ENCODE peak calls at places on chromosomes 1 and 21, in nine cellular contexts. F is lung microvascular endothelial cell; P is NB4; T is HT1080; X is LoVo; S is right atrium auricular region; Y is H54; U is stimulated activated CD8-positive, alpha-beta memory T cell treated with anti-CD3 and anti-CD28 coated beads, Interleukin-2, amount 100 ng/mL, for 1 hour; J is AG10803. E is an unnamed sample.

GRCh38 chr1:938088-938683 is 14.5 kb downstream of the SAMD11 start:
- DNase-seq in F (peak), P (no peak), T (peak), X (no peak), S (no peak), Y (peak), U (no peak), J (no peak), E (no peak)

GRCh38 chr1:169031566-169032224 is 74.8 kb upstream of the ATP1B1 start:
- DNase-seq in F (no peak), P (no peak), T (no peak), X (no peak), S (no peak), Y (no peak), U (no peak), J (no peak), E (no peak)

GRCh38 chr21:37367301-37367757 is 756 bp downstream of the DYRK1A start:
- DNase-seq in F (no peak), P (no peak), T (no peak), X (no peak), S (no peak), Y (no peak), U (no peak), J (no peak), E (no peak)

GRCh38 chr1:57637155-57637554 is 213.3 kb upstream of the DAB1 start:
- DNase-seq in F (no peak), P (no peak), T (peak), X (no peak), S (no peak), Y (no peak), U (no peak), J (peak), E (no peak)

GRCh38 chr1:95451904-95452303 is 217.9 kb downstream of the RWDD3 start:
- DNase-seq in F (no peak), P (no peak), T (no peak), X (no peak), S (no peak), Y (no peak), U (no peak), J (no peak), E (no peak)

GRCh38 chr21:45299864-45300785 is 12.4 kb upstream of the POFUT2 start:
- DNase-seq in F (peak), P (no peak), T (no peak), X (no peak), S (no peak), Y (no peak), U (no peak), J (peak), E (no peak)

GRCh38 chr1:26285366-26286063 is 5.6 kb downstream of the SH3BGRL3 start:
- DNase-seq in F (peak), P (peak), T (no peak), X (no peak), S (no peak), Y (no peak), U (no peak), J (no peak), E (no peak)

GRCh38 chr1:87150143-87150542 is 178.5 kb upstream of the LMO4 start:
- DNase-seq in F (no peak), P (no peak), T (no peak), X (no peak), S (no peak), Y (no peak), U (no peak), J (no peak), E (no peak)

GRCh38 chr21:42865361-42866160 is 13.8 kb downstream of the WDR4 start:
- DNase-seq in F (no peak), P (no peak), T (no peak), X (no peak), S (peak), Y (no peak), U (no peak), J (peak), E (no peak)

GRCh38 chr1:84698151-84698651 is 7.9 kb upstream of the SSX2IP start:
- DNase-seq in F (peak), P (peak), T (peak), X (peak), S (no peak), Y (peak), U (no peak), J (peak), E (no peak)

GRCh38 chr1:183881387-183882084 is 76.6 kb downstream of the RGL1 start:
- DNase-seq in F (peak), P (no peak), T (peak), X (peak), S (peak), Y (peak), U (no peak), J (peak), E (no peak)

GRCh38 chr1:185477638-185478216 is 160.7 kb upstream of the IVNS1ABP start:
- DNase-seq in F (no peak), P (no peak), T (no peak), X (no peak), S (no peak), Y (no peak), U (no peak), J (no peak), E (no peak)

GRCh38 chr1:58896211-58897183 is 112.7 kb upstream of the JUN start:
- DNase-seq in F (peak), P (peak), T (no peak), X (peak), S (no peak), Y (no peak), U (no peak), J (no peak), E (no peak)

E was measured in mesenteric fat pad.